ENCODE peak calls at places on chromosomes 1 and 21, in six cellular contexts. One of them, this sample, is unnamed.

GRCh38 chr1:179036844-179037465 is 11.3 kb downstream of the FAM20B start:
- DNase-seq in HepG2: no peak
- DNase-seq in GM12891: no peak
- DNase-seq in H1: no peak
- DNase-seq in K562: no peak
- DNase-seq in GM12878: peak; percentile 43
- DNase-seq in this sample: no peak

GRCh38 chr1:26119892-26120608 is 8.4 kb downstream of the PDIK1L start:
- DNase-seq in HepG2: no peak
- DNase-seq in GM12891: no peak
- DNase-seq in H1: no peak
- DNase-seq in K562: no peak
- DNase-seq in GM12878: no peak
- DNase-seq in this sample: no peak

GRCh38 chr1:226664413-226665101 is 74.5 kb downstream of the ITPKB start:
- DNase-seq in HepG2: no peak
- DNase-seq in GM12891: no peak
- DNase-seq in H1: no peak
- DNase-seq in K562: no peak
- DNase-seq in GM12878: no peak
- DNase-seq in this sample: no peak

GRCh38 chr1:110673805-110674336 is 869 bp downstream of the KCNA3 start:
- DNase-seq in HepG2: no peak
- DNase-seq in GM12891: no peak
- DNase-seq in H1: no peak
- DNase-seq in K562: no peak
- DNase-seq in GM12878: no peak
- DNase-seq in this sample: no peak

GRCh38 chr1:153192697-153193096 is 10.5 kb upstream of the LELP1 start:
- DNase-seq in HepG2: peak; percentile 8
- DNase-seq in GM12891: no peak
- DNase-seq in H1: no peak
- DNase-seq in K562: peak; percentile 50
- DNase-seq in GM12878: no peak
- DNase-seq in this sample: no peak

GRCh38 chr1:34683616-34684015 is 71.2 kb upstream of the GJB5 start:
- DNase-seq in HepG2: no peak
- DNase-seq in GM12891: no peak
- DNase-seq in H1: no peak
- DNase-seq in K562: no peak
- DNase-seq in GM12878: no peak
- DNase-seq in this sample: no peak

GRCh38 chr1:39508857-39509305 is 17.4 kb downstream of the BMP8A start:
- DNase-seq in HepG2: peak; percentile 18
- DNase-seq in GM12891: peak; percentile 53
- DNase-seq in H1: no peak
- DNase-seq in K562: peak; percentile 29
- DNase-seq in GM12878: no peak
- DNase-seq in this sample: peak; percentile 54

GRCh38 chr1:105398909-105399308 is 1649.2 kb downstream of the AMY1C start:
- DNase-seq in HepG2: no peak
- DNase-seq in GM12891: no peak
- DNase-seq in H1: no peak
- DNase-seq in K562: no peak
- DNase-seq in GM12878: no peak
- DNase-seq in this sample: no peak

GRCh38 chr1:211476200-211476849 is 15.6 kb downstream of the RD3 start:
- DNase-seq in HepG2: peak; percentile 56
- DNase-seq in GM12891: peak; percentile 58
- DNase-seq in H1: no peak
- DNase-seq in K562: peak; percentile 79
- DNase-seq in GM12878: peak; percentile 20
- DNase-seq in this sample: no peak

GRCh38 chr21:41933259-41934079 is 20.3 kb downstream of the C2CD2 start:
- DNase-seq in HepG2: no peak
- DNase-seq in GM12891: no peak
- DNase-seq in H1: no peak
- DNase-seq in K562: no peak
- DNase-seq in GM12878: no peak
- DNase-seq in this sample: no peak

GRCh38 chr21:38144193-38144592 is 112.6 kb upstream of the KCNJ15 start:
- DNase-seq in HepG2: no peak
- DNase-seq in GM12891: no peak
- DNase-seq in H1: no peak
- DNase-seq in K562: no peak
- DNase-seq in GM12878: no peak
- DNase-seq in this sample: no peak

GRCh38 chr21:17925900-17926299 is 106.7 kb upstream of the C21orf91 start:
- DNase-seq in HepG2: peak; percentile 20
- DNase-seq in GM12891: no peak
- DNase-seq in H1: no peak
- DNase-seq in K562: no peak
- DNase-seq in GM12878: no peak
- DNase-seq in this sample: no peak

GRCh38 chr1:36350659-36351171 is 27.3 kb upstream of the EVA1B start:
- DNase-seq in HepG2: no peak
- DNase-seq in GM12891: no peak
- DNase-seq in H1: no peak
- DNase-seq in K562: no peak
- DNase-seq in GM12878: no peak
- DNase-seq in this sample: no peak

GRCh38 chr1:224253721-224254120 is 70.7 kb downstream of the DEGS1 start:
- DNase-seq in HepG2: no peak
- DNase-seq in GM12891: no peak
- DNase-seq in H1: no peak
- DNase-seq in K562: no peak
- DNase-seq in GM12878: no peak
- DNase-seq in this sample: no peak

GRCh38 chr1:202553560-202554038 is 156.7 kb downstream of the SYT2 start:
- DNase-seq in HepG2: no peak
- DNase-seq in GM12891: no peak
- DNase-seq in H1: no peak
- DNase-seq in K562: peak; percentile 37
- DNase-seq in GM12878: peak; percentile 37
- DNase-seq in this sample: no peak

GRCh38 chr1:17839641-17840196 is 84.6 kb downstream of the ACTL8 start:
- DNase-seq in HepG2: no peak
- DNase-seq in GM12891: no peak
- DNase-seq in H1: no peak
- DNase-seq in K562: no peak
- DNase-seq in GM12878: no peak
- DNase-seq in this sample: no peak

GRCh38 chr1:228213917-228214808 is 6.3 kb downstream of the OBSCN start:
- DNase-seq in HepG2: no peak
- DNase-seq in GM12891: no peak
- DNase-seq in H1: no peak
- DNase-seq in K562: no peak
- DNase-seq in GM12878: no peak
- DNase-seq in this sample: no peak

GRCh38 chr1:23200885-23201284 is 16.4 kb downstream of the HTR1D start:
- DNase-seq in HepG2: no peak
- DNase-seq in GM12891: no peak
- DNase-seq in H1: no peak
- DNase-seq in K562: peak; percentile 67
- DNase-seq in GM12878: no peak
- DNase-seq in this sample: no peak

GRCh38 chr1:230976825-230977747 is 1.6 kb downstream of the TTC13 start:
- DNase-seq in HepG2: no peak
- DNase-seq in GM12891: no peak
- DNase-seq in H1: no peak
- DNase-seq in K562: no peak
- DNase-seq in GM12878: no peak
- DNase-seq in this sample: no peak

GRCh38 chr1:91582431-91582921 is 81.8 kb downstream of the CDC7 start:
- DNase-seq in HepG2: no peak
- DNase-seq in GM12891: no peak
- DNase-seq in H1: no peak
- DNase-seq in K562: no peak
- DNase-seq in GM12878: no peak
- DNase-seq in this sample: no peak

GRCh38 chr1:29821605-29822004 is 585.3 kb downstream of the PTPRU start:
- DNase-seq in HepG2: no peak
- DNase-seq in GM12891: no peak
- DNase-seq in H1: no peak
- DNase-seq in K562: no peak
- DNase-seq in GM12878: no peak
- DNase-seq in this sample: no peak

GRCh38 chr1:93907718-93908117 is 1.5 kb downstream of the GCLM start:
- DNase-seq in HepG2: peak; percentile 10
- DNase-seq in GM12891: no peak
- DNase-seq in H1: no peak
- DNase-seq in K562: no peak
- DNase-seq in GM12878: no peak
- DNase-seq in this sample: no peak

GRCh38 chr1:86018311-86018923 is 138.2 kb downstream of the COL24A1 start:
- DNase-seq in HepG2: peak; percentile 10
- DNase-seq in GM12891: no peak
- DNase-seq in H1: peak; percentile 2
- DNase-seq in K562: peak; percentile 22
- DNase-seq in GM12878: no peak
- DNase-seq in this sample: no peak

GRCh38 chr1:245290836-245291235 is 136.1 kb downstream of the KIF26B start:
- DNase-seq in HepG2: no peak
- DNase-seq in GM12891: no peak
- DNase-seq in H1: no peak
- DNase-seq in K562: no peak
- DNase-seq in GM12878: no peak
- DNase-seq in this sample: no peak

GRCh38 chr1:175803413-175803812 is 60.0 kb upstream of the TNR start:
- DNase-seq in HepG2: no peak
- DNase-seq in GM12891: no peak
- DNase-seq in H1: no peak
- DNase-seq in K562: no peak
- DNase-seq in GM12878: no peak
- DNase-seq in this sample: no peak

GRCh38 chr1:178057863-178058576 is 35.9 kb upstream of the RASAL2 start:
- DNase-seq in HepG2: no peak
- DNase-seq in GM12891: no peak
- DNase-seq in H1: no peak
- DNase-seq in K562: no peak
- DNase-seq in GM12878: no peak
- DNase-seq in this sample: no peak

GRCh38 chr1:7549277-7549676 is 221.8 kb upstream of the VAMP3 start:
- DNase-seq in HepG2: no peak
- DNase-seq in GM12891: no peak
- DNase-seq in H1: no peak
- DNase-seq in K562: no peak
- DNase-seq in GM12878: peak; percentile 56
- DNase-seq in this sample: no peak

GRCh38 chr1:180153032-180153431 is 1.6 kb upstream of the QSOX1 start:
- DNase-seq in HepG2: no peak
- DNase-seq in GM12891: no peak
- DNase-seq in H1: no peak
- DNase-seq in K562: no peak
- DNase-seq in GM12878: no peak
- DNase-seq in this sample: no peak
- TF ChIP-seq TAF1 in HepG2: no peak
- TF ChIP-seq TAF1 in GM12891: no peak
- TF ChIP-seq TAF1 in H1: no peak
- TF ChIP-seq TAF1 in K562: no peak
- TF ChIP-seq TAF1 in GM12878: no peak
- TF ChIP-seq TAF1 in this sample: no peak

DNA sequence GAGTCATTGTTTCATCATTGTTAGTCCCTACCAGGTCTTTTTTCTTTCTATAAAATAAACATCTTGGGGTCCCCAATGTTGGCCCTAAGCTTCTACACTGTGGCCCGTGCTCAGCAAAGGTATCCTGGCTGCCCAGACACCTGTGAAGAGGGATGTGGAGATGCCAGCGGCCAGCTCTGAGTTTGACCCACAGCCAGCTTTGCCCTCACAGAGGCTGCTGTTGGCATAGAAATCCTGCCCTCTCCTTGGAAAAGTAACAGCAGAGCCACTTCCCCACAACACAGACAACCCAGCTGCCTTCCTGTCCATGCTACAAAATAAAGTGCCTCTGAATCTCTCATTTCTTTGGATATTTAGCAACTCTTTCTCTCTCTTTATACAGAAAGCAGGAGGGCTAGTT is 6.0 kb downstream of the TRIM62 start:
- DNase-seq in HepG2: no peak
- DNase-seq in GM12891: no peak
- DNase-seq in H1: no peak
- DNase-seq in K562: no peak
- DNase-seq in GM12878: no peak
- DNase-seq in this sample: no peak
- TF ChIP-seq POLR2AphosphoS5 in HepG2: no peak
- TF ChIP-seq POLR2AphosphoS5 in GM12891: no peak
- TF ChIP-seq POLR2AphosphoS5 in H1: no peak
- TF ChIP-seq POLR2AphosphoS5 in K562: no peak
- TF ChIP-seq POLR2AphosphoS5 in GM12878: no peak
- TF ChIP-seq POLR2AphosphoS5 in this sample: no peak

DNA sequence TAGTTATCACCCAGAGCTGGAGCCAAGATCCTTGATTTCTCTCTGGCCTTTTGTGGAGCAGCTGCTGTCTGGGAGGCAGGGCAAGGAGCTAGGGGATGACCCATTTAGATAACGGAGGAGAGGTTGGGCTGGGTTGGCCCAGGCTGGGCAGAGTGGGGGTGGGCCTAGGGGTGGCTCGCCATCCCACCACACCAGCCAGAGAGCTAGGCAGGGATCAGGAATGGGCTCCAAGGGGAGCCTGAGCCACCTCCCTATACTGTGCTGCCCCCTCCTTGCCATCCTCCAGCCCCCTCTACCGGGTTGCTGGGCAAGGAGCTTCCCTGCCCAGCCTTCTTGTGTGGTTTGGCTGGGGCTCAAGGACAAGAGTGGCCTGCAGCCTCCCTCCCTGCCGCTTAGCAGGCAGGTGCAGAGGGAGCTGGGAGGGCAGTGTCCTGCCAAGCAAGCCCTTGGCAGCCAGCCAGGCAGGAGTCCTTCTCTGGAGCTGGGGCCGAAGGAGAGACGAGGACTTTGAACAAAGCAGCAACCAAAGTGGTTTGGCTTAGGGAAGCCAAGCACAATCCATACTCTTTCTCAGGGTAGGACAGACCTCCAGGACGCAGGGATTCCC is 4.1 kb downstream of the NUAK2 start:
- DNase-seq in HepG2: peak; percentile 59
- DNase-seq in GM12891: no peak
- DNase-seq in H1: no peak
- DNase-seq in K562: no peak
- DNase-seq in GM12878: no peak
- DNase-seq in this sample: no peak
- TF ChIP-seq POLR2A in HepG2: no peak
- TF ChIP-seq POLR2A in GM12891: no peak
- TF ChIP-seq POLR2A in H1: no peak
- TF ChIP-seq POLR2A in K562: no peak
- TF ChIP-seq POLR2A in GM12878: no peak
- TF ChIP-seq POLR2A in this sample: no peak

DNA sequence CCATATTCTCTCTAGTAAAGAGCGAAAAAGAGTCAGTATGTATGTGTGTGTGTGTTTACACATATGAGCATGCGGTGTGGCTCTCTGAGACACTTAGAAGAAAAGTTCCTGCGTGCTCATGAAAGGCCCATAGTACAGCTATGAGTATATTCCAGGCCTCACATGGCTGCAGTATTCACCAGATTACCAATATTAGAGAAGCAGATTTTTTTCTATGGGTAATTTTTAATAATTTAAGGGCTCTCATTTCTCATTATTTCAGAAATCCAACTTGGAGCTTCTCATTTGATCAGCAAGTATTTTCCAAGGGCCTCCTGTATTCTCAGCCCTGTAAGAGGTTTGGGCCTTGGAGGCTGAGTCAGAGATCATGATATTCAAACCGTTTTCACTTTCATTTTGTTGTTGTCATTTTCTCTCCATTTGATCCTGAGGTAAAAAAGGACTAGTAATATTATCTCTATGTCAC is 232.9 kb upstream of the SGIP1 start:
- DNase-seq in HepG2: no peak
- DNase-seq in GM12891: no peak
- DNase-seq in H1: no peak
- DNase-seq in K562: no peak
- DNase-seq in GM12878: peak; percentile 53
- DNase-seq in this sample: no peak
- TF ChIP-seq TAF1 in HepG2: no peak
- TF ChIP-seq TAF1 in GM12891: no peak
- TF ChIP-seq TAF1 in H1: no peak
- TF ChIP-seq TAF1 in K562: no peak
- TF ChIP-seq TAF1 in GM12878: peak; percentile 19
- TF ChIP-seq TAF1 in this sample: no peak

This sample was measured in GM12892.